ENCODE peak calls at places on chromosomes 3 and 15, in five cellular contexts. Y, A, H, W and O are unnamed samples.

GRCh38 chr3:27905625-27906024 is 183.5 kb upstream of the EOMES start:
- DNase-seq in W (no peak), Y (no peak), A (no peak), H (no peak), O (no peak)

GRCh38 chr3:61681636-61682035 is 120.3 kb downstream of the PTPRG start:
- DNase-seq in H (no peak), W (no peak), A (no peak), Y (no peak), O (no peak)

GRCh38 chr3:59367150-59367549 is 317.3 kb upstream of the CFAP20DC start:
- DNase-seq in H (no peak), A (no peak), W (no peak), Y (no peak), O (no peak)

GRCh38 chr15:72155635-72156616 is 37.7 kb downstream of the SENP8 start:
- DNase-seq in A (peak), H (peak), Y (peak), W (peak), O (peak)

GRCh38 chr3:198018416-198018815 is 58.4 kb downstream of the LMLN start:
- DNase-seq in W (no peak), A (no peak), Y (no peak), H (no peak), O (no peak)

GRCh38 chr3:142272200-142272891 is 47.0 kb upstream of the GK5 start:
- DNase-seq in H (no peak), Y (no peak), W (no peak), A (no peak), O (no peak)

GRCh38 chr15:58474741-58475323 is 43.0 kb downstream of the LIPC start:
- DNase-seq in H (no peak), W (no peak), A (no peak), Y (no peak), O (no peak)

GRCh38 chr3:184676927-184677326 is 34.9 kb downstream of the MAGEF1 start:
- DNase-seq in Y (no peak), W (no peak), A (no peak), H (no peak), O (peak)

GRCh38 chr3:32354362-32354778 is 37.3 kb upstream of the CMTM7 start:
- DNase-seq in W (no peak), Y (no peak), A (no peak), H (no peak), O (no peak)

GRCh38 chr15:69172854-69173253 is 12.4 kb downstream of the GLCE start:
- DNase-seq in A (no peak), W (no peak), Y (peak), H (no peak), O (no peak)

GRCh38 chr15:29790607-29791006 is 31.7 kb downstream of the TJP1 start:
- DNase-seq in Y (no peak), W (no peak), A (no peak), H (no peak), O (no peak)

GRCh38 chr3:12345584-12346494 is 57.0 kb downstream of the PPARG start:
- DNase-seq in H (no peak), A (no peak), W (no peak), Y (no peak), O (no peak)

GRCh38 chr15:23484870-23485269 is 37.8 kb upstream of the GOLGA6L2 start:
- DNase-seq in W (no peak), A (no peak), Y (no peak), H (no peak), O (no peak)

GRCh38 chr3:130894130-130894872 is 417 bp downstream of the ATP2C1 start:
- DNase-seq in A (peak), H (peak), Y (peak), W (peak), O (no peak)

GRCh38 chr15:48645558-48646330 is at the start of gene FBN1:
- DNase-seq in W (peak), H (no peak), A (peak), Y (no peak), O (no peak)

GRCh38 chr3:101833446-101833974 is 15.8 kb upstream of the NFKBIZ start:
- DNase-seq in W (no peak), A (no peak), H (no peak), Y (no peak), O (no peak)

GRCh38 chr3:80550154-80550553 is 782.4 kb upstream of the ROBO1 start:
- DNase-seq in Y (no peak), H (no peak), A (no peak), W (no peak), O (no peak)

GRCh38 chr15:90650117-90650955 is 66.8 kb upstream of the BLM start:
- DNase-seq in H (no peak), W (no peak), A (no peak), Y (no peak), O (no peak)

GRCh38 chr3:151230644-151231043 is 27.6 kb upstream of the GPR171 start:
- DNase-seq in W (no peak), A (no peak), Y (no peak), H (no peak), O (no peak)

GRCh38 chr15:48582472-48583235 is 62.9 kb downstream of the FBN1 start:
- DNase-seq in W (no peak), Y (no peak), H (no peak), A (no peak), O (no peak)

GRCh38 chr3:62587169-62587568 is 213.8 kb upstream of the FEZF2 start:
- DNase-seq in H (no peak), Y (no peak), A (no peak), W (no peak), O (no peak)

GRCh38 chr3:58000713-58001467 is 7.3 kb upstream of the FLNB start:
- DNase-seq in W (no peak), Y (no peak), A (no peak), H (no peak), O (no peak)

GRCh38 chr15:79849789-79850188 is 47.0 kb downstream of the MTHFS start:
- DNase-seq in Y (peak), W (no peak), A (no peak), H (no peak), O (no peak)

GRCh38 chr3:179809639-179810038 is 156.8 kb downstream of the USP13 start:
- DNase-seq in W (no peak), H (no peak), Y (no peak), A (no peak), O (no peak)

GRCh38 chr3:119559441-119559963 is at the start of gene CD80:
- DNase-seq in H (peak), A (peak), W (peak), Y (peak), O (peak)

GRCh38 chr15:81957698-81958097 is 88.1 kb downstream of the MEX3B start:
- DNase-seq in A (no peak), H (no peak), Y (no peak), W (no peak), O (no peak)

GRCh38 chr3:15439476-15439875 is 12.1 kb downstream of the EAF1 start:
- DNase-seq in Y (no peak), W (no peak), H (no peak), A (no peak), O (no peak)

GRCh38 chr15:78298983-78299301 is 467 bp downstream of the SKIC8 start:
- DNase-seq in A (no peak), H (no peak), Y (peak), W (no peak), O (peak)

GRCh38 chr3:72271923-72272322 is 487.0 kb upstream of the PROK2 start:
- DNase-seq in H (no peak), W (no peak), A (no peak), Y (no peak), O (no peak)

GRCh38 chr3:53513556-53514190 is 19.3 kb downstream of the CACNA1D start:
- DNase-seq in W (no peak), H (no peak), A (no peak), Y (peak), O (no peak)

GRCh38 chr15:57572463-57572862 is 19.2 kb upstream of the MYZAP start:
- DNase-seq in W (no peak), H (no peak), A (no peak), Y (no peak), O (no peak)

GRCh38 chr3:53496984-53497383 is 2.6 kb downstream of the CACNA1D start:
- DNase-seq in Y (no peak), W (no peak), H (no peak), A (no peak), O (no peak)

GRCh38 chr3:159416854-159417253 is 571.8 kb upstream of the IL12A start:
- DNase-seq in H (no peak), Y (no peak), A (no peak), W (no peak), O (no peak)

GRCh38 chr3:148971819-148972218 is 19.5 kb upstream of the GYG1 start:
- DNase-seq in H (no peak), A (no peak), W (no peak), Y (no peak), O (no peak)

GRCh38 chr3:195774917-195775316 is 36.8 kb downstream of the MUC4 start:
- DNase-seq in A (peak), W (peak), Y (peak), H (no peak), O (no peak)

GRCh38 chr3:120682095-120682681 is at the start of gene HGD:
- DNase-seq in W (no peak), H (no peak), A (no peak), Y (peak), O (no peak)